ENCODE peak calls at places on chromosomes 7 and 10, in nine cellular contexts. C is GM10248, U is retina, E is MV-4-11, V is ACHN, N is brain microvascular endothelial cell, T is H1, H is coronary artery, K is H9. Z is an unnamed sample.

GRCh38 chr10:35074266-35074665 is 15.9 kb downstream of the CUL2 start:
- DNase-seq in H (no peak), C (no peak), N (no peak), T (no peak), E (no peak), V (no peak), K (no peak), U (no peak), Z (no peak)

GRCh38 chr10:100022403-100022802 is 12.7 kb upstream of the DNMBP start:
- DNase-seq in E (no peak), H (no peak), C (no peak), N (no peak), U (no peak), V (no peak), K (no peak), T (no peak), Z (no peak)

GRCh38 chr7:99270702-99271101 is 1.9 kb upstream of the MYH16 start:
- DNase-seq in U (no peak), K (peak; percentile 48), N (no peak), V (no peak), T (no peak), H (no peak), E (no peak), C (no peak), Z (no peak)

GRCh38 chr7:155803418-155804376 is 8.6 kb downstream of the SHH start:
- DNase-seq in E (peak; percentile 48), C (no peak), U (peak; percentile 70), N (no peak), H (no peak), V (no peak), T (peak; percentile 79), K (peak; percentile 75), Z (no peak)

GRCh38 chr10:85542149-85542548 is 824.4 kb downstream of the GRID1 start:
- DNase-seq in K (no peak), U (no peak), H (no peak), C (no peak), N (no peak), T (no peak), V (no peak), E (no peak), Z (no peak)

GRCh38 chr10:114779803-114780609 is 41.6 kb upstream of the FHIP2A start:
- DNase-seq in K (no peak), E (no peak), N (peak; percentile 72), U (no peak), V (peak; percentile 85), H (no peak), C (no peak), T (no peak), Z (no peak)

GRCh38 chr7:141358376-141358775 is 192.8 kb upstream of the AGK start:
- DNase-seq in H (no peak), N (no peak), K (no peak), E (no peak), T (no peak), C (no peak), U (no peak), V (no peak), Z (no peak)

GRCh38 chr7:74025146-74025545 is 2.8 kb upstream of the ELN start:
- DNase-seq in V (no peak), C (no peak), N (no peak), H (no peak), T (no peak), E (no peak), U (no peak), K (no peak), Z (no peak)

GRCh38 chr7:37211097-37211496 is 237.6 kb downstream of the ELMO1 start:
- DNase-seq in N (peak; percentile 6), E (no peak), T (no peak), K (no peak), V (no peak), H (no peak), C (no peak), U (no peak), Z (no peak)

GRCh38 chr7:42691030-42691639 is 220.7 kb downstream of the C7orf25 start:
- DNase-seq in K (peak; percentile 61), H (no peak), E (peak; percentile 8), C (no peak), U (peak; percentile 45), V (peak; percentile 54), T (peak; percentile 52), N (peak; percentile 55), Z (peak; percentile 34)

GRCh38 chr7:3089493-3089892 is 45.8 kb upstream of the CARD11 start:
- DNase-seq in H (no peak), U (peak; percentile 47), K (peak; percentile 81), V (peak; percentile 52), N (peak; percentile 5), E (no peak), T (peak; percentile 73), C (no peak), Z (peak; percentile 39)

GRCh38 chr7:28961972-28962371 is 3.8 kb upstream of the TRIL start:
- DNase-seq in N (no peak), C (no peak), H (no peak), U (no peak), V (no peak), E (no peak), K (peak; percentile 78), T (peak; percentile 73), Z (no peak)

GRCh38 chr10:110069502-110069982 is 61.8 kb downstream of the ADD3 start:
- DNase-seq in K (no peak), E (peak; percentile 42), H (no peak), T (no peak), N (no peak), C (peak; percentile 58), U (peak; percentile 19), V (no peak), Z (no peak)